ENCODE peak calls at places on chromosomes 11 and 22, in nine cellular contexts. Q is MM.1S, C is HCT116, J is PC-3, P is neural progenitor cell, K is fibroblast of lung, B is GM23248, R is mesenchymal stem cell, E is IMR-90. U is an unnamed sample.

GRCh38 chr11:64027619-64028397 is 7.9 kb upstream of the FLRT1 start:
- DNase-seq in E (no peak), C (no peak), B (no peak), P (no peak), R (no peak), J (no peak), K (no peak), Q (no peak), U (no peak)

GRCh38 chr22:46457502-46458488 is 79.6 kb downstream of the CELSR1 start:
- DNase-seq in J (no peak), C (no peak), B (peak; percentile 60), P (peak; percentile 41), K (no peak), E (peak; percentile 64), R (peak; percentile 15), Q (no peak), U (peak; percentile 82)

GRCh38 chr22:27310966-27311665 is 490.4 kb downstream of the MN1 start:
- DNase-seq in C (no peak), E (no peak), K (no peak), Q (no peak), J (no peak), R (no peak), B (no peak), P (peak; percentile 58), U (no peak)

GRCh38 chr22:28440517-28441366 is 238.9 kb downstream of the TTC28 start:
- DNase-seq in B (peak; percentile 67), E (peak; percentile 80), Q (no peak), J (no peak), R (peak; percentile 28), P (no peak), C (no peak), K (peak; percentile 83), U (peak; percentile 79)

GRCh38 chr11:14546672-14547071 is 26.5 kb upstream of the PSMA1 start:
- DNase-seq in K (no peak), B (peak; percentile 11), R (no peak), C (no peak), P (no peak), Q (no peak), J (no peak), E (no peak), U (no peak)

GRCh38 chr11:45556851-45557707 is 108.3 kb downstream of the CHST1 start:
- DNase-seq in C (no peak), E (no peak), B (peak; percentile 5), R (peak; percentile 32), J (peak; percentile 10), K (peak; percentile 30), Q (no peak), P (no peak), U (no peak)

GRCh38 chr11:111370902-111371578 is 8.0 kb downstream of the POU2AF1 start:
- DNase-seq in Q (peak; percentile 89), K (no peak), P (no peak), C (no peak), B (no peak), J (no peak), E (no peak), R (no peak), U (no peak)

GRCh38 chr11:67029146-67029545 is 6.2 kb downstream of the SYT12 start:
- DNase-seq in P (no peak), B (no peak), J (no peak), R (no peak), Q (no peak), C (no peak), E (peak; percentile 31), K (no peak), U (peak; percentile 44)

GRCh38 chr11:1632053-1632714 is 2.6 kb downstream of the KRTAP5-5 start:
- DNase-seq in C (no peak), R (no peak), P (no peak), Q (peak; percentile 53), B (no peak), E (no peak), K (no peak), J (no peak), U (no peak)

GRCh38 chr11:102791271-102792036 is 6.5 kb downstream of the MMP1 start:
- DNase-seq in B (peak; percentile 40), Q (no peak), J (peak; percentile 73), C (no peak), K (no peak), R (no peak), P (no peak), E (peak; percentile 57), U (peak; percentile 47)

GRCh38 chr11:132874638-132875037 is 657.7 kb downstream of the OPCML start:
- DNase-seq in K (peak; percentile 84), C (no peak), Q (no peak), B (peak; percentile 79), P (no peak), E (peak; percentile 95), J (peak; percentile 38), R (peak; percentile 84), U (peak; percentile 96)

GRCh38 chr11:76629133-76629852 is 41.3 kb downstream of the LRRC32 start:
- DNase-seq in E (peak; percentile 75), C (no peak), K (peak; percentile 59), J (no peak), P (no peak), B (peak; percentile 56), Q (no peak), R (peak; percentile 87), U (no peak)
- H2AFZ ChIP-seq in E (peak overlapping the region; percentile 80), C (no peak overlapping the region), K (peak overlapping the region; percentile 4), J (no peak overlapping the region), P (no peak overlapping the region), B (peak overlapping the region; percentile 38), Q (no peak overlapping the region), R (no peak overlapping the region), U (peak overlapping the region; percentile 13)

GRCh38 chr11:86486261-86487030 is 111.8 kb downstream of the CCDC81 start:
- DNase-seq in J (no peak), B (no peak), C (no peak), E (no peak), R (no peak), Q (no peak), K (no peak), P (no peak), U (no peak)
- H2AFZ ChIP-seq in J (no peak overlapping the region), B (no peak overlapping the region), C (no peak overlapping the region), E (no peak overlapping the region), R (no peak overlapping the region), Q (no peak overlapping the region), K (no peak overlapping the region), P (no peak overlapping the region), U (no peak overlapping the region)

GRCh38 chr11:59791639-59792038 is 18.9 kb downstream of the MRPL16 start:
- DNase-seq in Q (no peak), R (no peak), P (no peak), E (no peak), J (no peak), B (no peak), C (no peak), K (no peak), U (no peak)

GRCh38 chr11:59787255-59787588 is 23.4 kb downstream of the MRPL16 start:
- DNase-seq in K (no peak), E (no peak), P (no peak), Q (no peak), R (no peak), J (no peak), B (no peak), C (no peak), U (no peak)

GRCh38 chr11:59783632-59784090 is 26.9 kb downstream of the MRPL16 start:
- DNase-seq in B (no peak), P (no peak), R (no peak), J (no peak), Q (no peak), C (no peak), E (no peak), K (no peak), U (no peak)

GRCh38 chr11:59785818-59786217 is 24.8 kb downstream of the MRPL16 start:
- DNase-seq in P (no peak), R (no peak), J (no peak), Q (no peak), K (no peak), B (no peak), E (no peak), C (no peak), U (no peak)

DNA sequence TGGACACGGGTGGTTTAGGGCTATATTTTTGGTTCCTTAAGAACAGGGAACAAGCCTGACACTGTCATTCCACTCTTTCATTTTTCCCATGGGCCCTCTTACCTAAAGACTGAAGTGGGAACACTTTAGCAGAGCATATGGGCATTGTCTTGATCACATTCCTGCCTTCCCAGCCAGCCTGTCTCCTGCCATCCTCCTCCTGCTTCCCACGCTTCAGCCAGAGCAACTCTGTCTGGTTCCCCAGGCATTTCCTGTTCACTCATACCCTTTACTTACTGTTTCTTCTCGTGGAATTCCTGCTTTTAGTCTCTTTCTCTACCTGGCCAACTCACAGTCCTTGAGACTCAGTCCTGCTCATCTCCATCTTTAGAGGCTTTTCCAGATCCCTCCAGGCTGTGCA is 22.8 kb downstream of the MRPL16 start:
- DNase-seq in Q (no peak), R (peak; percentile 70), P (no peak), C (no peak), K (peak; percentile 14), B (peak; percentile 85), J (peak; percentile 23), E (peak; percentile 73), U (peak; percentile 73)
- H2AFZ ChIP-seq in Q (no peak overlapping the region), R (no peak overlapping the region), P (no peak overlapping the region), C (no peak overlapping the region), K (no peak overlapping the region), B (peak overlapping the region; percentile 35), J (no peak overlapping the region), E (peak overlapping the region; percentile 0), U (no peak overlapping the region)

GRCh38 chr22:18005201-18005926 is 19.0 kb downstream of the MICAL3 start:
- DNase-seq in C (no peak), B (no peak), Q (no peak), R (no peak), E (no peak), J (no peak), K (no peak), P (no peak), U (no peak)
- H2AFZ ChIP-seq in C (no peak overlapping the region), B (no peak overlapping the region), Q (no peak overlapping the region), R (no peak overlapping the region), E (no peak overlapping the region), J (no peak overlapping the region), K (no peak overlapping the region), P (no peak overlapping the region), U (no peak overlapping the region)

GRCh38 chr11:110077318-110077717 is 15.9 kb upstream of the ZC3H12C start:
- DNase-seq in P (no peak), R (no peak), C (no peak), Q (no peak), K (no peak), J (no peak), E (no peak), B (no peak), U (no peak)
- H2AFZ ChIP-seq in P (no peak overlapping the region), R (no peak overlapping the region), C (no peak overlapping the region), Q (no peak overlapping the region), K (no peak overlapping the region), J (no peak overlapping the region), E (no peak overlapping the region), B (peak overlapping the region; percentile 44), U (peak overlapping the region; percentile 66)

U was measured in astrocyte.